ENCODE peak calls at places on chromosomes 2 and 18, in five cellular contexts. T is cardiac muscle cell, S is GM23248, J is pancreas, X is RWPE2. C is an unnamed sample.
A peak's percentile ranks its signal among the peaks of the same experiment; 100 is the strongest.

GRCh38 chr2:42888321-42888720 is 95.9 kb upstream of the HAAO start:
- DNase-seq in J (peak; percentile 1), S (peak; percentile 44), X (no peak), T (no peak), C (peak; percentile 15)

GRCh38 chr2:182367401-182367800 is 59.4 kb downstream of the PDE1A start:
- DNase-seq in S (no peak), J (no peak), X (no peak), T (no peak), C (no peak)

GRCh38 chr2:204265701-204266310 is 279.5 kb upstream of the PARD3B start:
- DNase-seq in S (no peak), J (no peak), X (no peak), T (no peak), C (no peak)

GRCh38 chr2:211930331-211930730 is 608.3 kb downstream of the ERBB4 start:
- DNase-seq in X (no peak), T (no peak), J (no peak), S (no peak), C (no peak)

GRCh38 chr18:74281639-74282358 is 10.0 kb downstream of the CYB5A start:
- DNase-seq in T (peak; percentile 67), X (no peak), J (no peak), S (peak; percentile 48), C (peak; percentile 82)

GRCh38 chr2:29213871-29214341 is 98.7 kb downstream of the CLIP4 start:
- DNase-seq in X (no peak), J (no peak), T (no peak), S (peak; percentile 27), C (no peak)

GRCh38 chr18:48990497-48991298 is 39.9 kb upstream of the SMAD7 start:
- DNase-seq in J (no peak), X (no peak), S (peak; percentile 92), T (peak; percentile 48), C (peak; percentile 66)

GRCh38 chr2:43312751-43313641 is 86.6 kb upstream of the ZFP36L2 start:
- DNase-seq in X (no peak), S (peak; percentile 73), J (peak; percentile 78), T (no peak), C (peak; percentile 86)

GRCh38 chr18:76875390-76876330 is 53.3 kb downstream of the ZNF236 start:
- DNase-seq in T (peak; percentile 55), X (no peak), J (peak; percentile 41), S (peak; percentile 44), C (peak; percentile 45)

GRCh38 chr2:172096661-172097547 is 5.8 kb downstream of the DLX2 start:
- DNase-seq in S (peak; percentile 97), J (no peak), T (peak; percentile 66), X (peak; percentile 83), C (peak; percentile 93)

GRCh38 chr2:227414846-227415245 is 27.1 kb upstream of the SCYGR1 start:
- DNase-seq in S (peak; percentile 65), T (peak; percentile 93), J (no peak), X (no peak), C (peak; percentile 51)

GRCh38 chr2:205964111-205964761 is 121.7 kb downstream of the INO80D start:
- DNase-seq in X (no peak), T (no peak), J (no peak), S (no peak), C (no peak)

GRCh38 chr2:240605867-240606743 is 19.2 kb upstream of the GPR35 start:
- DNase-seq in J (no peak), S (no peak), X (no peak), T (no peak), C (no peak)

GRCh38 chr2:68832161-68832869 is 38.9 kb downstream of the BMP10 start:
- DNase-seq in J (peak; percentile 63), X (no peak), S (peak; percentile 22), T (peak; percentile 86), C (no peak)

GRCh38 chr2:200471324-200471848 is 38.5 kb downstream of the KCTD18 start:
- DNase-seq in J (no peak), S (peak; percentile 39), T (peak; percentile 34), X (no peak), C (peak; percentile 64)

GRCh38 chr2:234437642-234438321 is 59.1 kb downstream of the ARL4C start:
- DNase-seq in J (no peak), T (no peak), X (no peak), S (no peak), C (no peak)

GRCh38 chr2:240986787-240987411 is 11.5 kb upstream of the SNED1 start:
- DNase-seq in J (no peak), T (peak; percentile 87), S (peak; percentile 50), X (peak; percentile 48), C (peak; percentile 93)

GRCh38 chr2:237862528-237862895 is 3.1 kb downstream of the RAMP1 start:
- DNase-seq in S (no peak), X (no peak), T (no peak), J (no peak), C (no peak)

GRCh38 chr2:215713393-215713792 is 277.5 kb upstream of the FN1 start:
- DNase-seq in T (peak; percentile 95), S (peak; percentile 88), X (no peak), J (no peak), C (peak; percentile 91)

GRCh38 chr2:30232027-30232800 is 880 bp downstream of the LBH start:
- DNase-seq in X (no peak), S (peak; percentile 76), J (peak; percentile 43), T (peak; percentile 62), C (peak; percentile 67)

GRCh38 chr2:3238951-3239841 is 138.4 kb downstream of the EIPR1 start:
- DNase-seq in S (no peak), X (no peak), T (no peak), J (no peak), C (no peak)

GRCh38 chr2:221492606-221493005 is 79.5 kb downstream of the EPHA4 start:
- DNase-seq in S (peak; percentile 79), J (no peak), T (peak; percentile 38), X (no peak), C (peak; percentile 77)

GRCh38 chr2:72603481-72603880 is 222.4 kb downstream of the EXOC6B start:
- DNase-seq in S (no peak), X (no peak), J (no peak), T (peak; percentile 10), C (no peak)

GRCh38 chr2:169260846-169261245 is 101.5 kb downstream of the LRP2 start:
- DNase-seq in T (no peak), X (no peak), J (no peak), S (no peak), C (no peak)

GRCh38 chr2:203326355-203326754 is 1.8 kb upstream of the ABI2 start:
- DNase-seq in X (no peak), J (no peak), S (no peak), T (no peak), C (no peak)

GRCh38 chr2:178819992-178820391 is 12.8 kb upstream of the TTN start:
- DNase-seq in S (no peak), T (no peak), X (no peak), J (no peak), C (no peak)

GRCh38 chr18:21489119-21489750 is 111.3 kb downstream of the ESCO1 start:
- DNase-seq in J (peak; percentile 33), T (peak; percentile 77), X (no peak), S (peak; percentile 67), C (peak; percentile 63)

GRCh38 chr2:26720322-26721166 is 28.0 kb downstream of the KCNK3 start:
- DNase-seq in J (peak; percentile 95), X (no peak), T (peak; percentile 97), S (peak; percentile 80), C (peak; percentile 88)

GRCh38 chr2:135456835-135457234 is 74.2 kb downstream of the ZRANB3 start:
- DNase-seq in S (no peak), X (no peak), J (no peak), T (no peak), C (no peak)

GRCh38 chr18:77086656-77087390 is 45.8 kb downstream of the MBP start:
- DNase-seq in T (no peak), X (no peak), S (peak; percentile 48), J (no peak), C (no peak)

GRCh38 chr2:209121691-209122090 is 302.2 kb upstream of the MAP2 start:
- DNase-seq in T (no peak), J (no peak), S (no peak), X (no peak), C (no peak)

GRCh38 chr2:106020032-106020431 is 174.1 kb downstream of the UXS1 start:
- DNase-seq in S (no peak), T (peak; percentile 74), J (no peak), X (no peak), C (no peak)

GRCh38 chr2:88537640-88538039 is 85.1 kb upstream of the FOXI3 start:
- DNase-seq in X (no peak), S (no peak), T (no peak), J (no peak), C (no peak)

GRCh38 chr18:74146756-74147155 is 878 bp downstream of the FBXO15 start:
- DNase-seq in S (peak; percentile 31), X (no peak), T (no peak), J (no peak), C (peak; percentile 67)

GRCh38 chr2:114068438-114068837 is 178.5 kb downstream of the ACTR3 start:
- DNase-seq in S (peak; percentile 8), T (peak; percentile 5), J (no peak), X (no peak), C (no peak)

DNA sequence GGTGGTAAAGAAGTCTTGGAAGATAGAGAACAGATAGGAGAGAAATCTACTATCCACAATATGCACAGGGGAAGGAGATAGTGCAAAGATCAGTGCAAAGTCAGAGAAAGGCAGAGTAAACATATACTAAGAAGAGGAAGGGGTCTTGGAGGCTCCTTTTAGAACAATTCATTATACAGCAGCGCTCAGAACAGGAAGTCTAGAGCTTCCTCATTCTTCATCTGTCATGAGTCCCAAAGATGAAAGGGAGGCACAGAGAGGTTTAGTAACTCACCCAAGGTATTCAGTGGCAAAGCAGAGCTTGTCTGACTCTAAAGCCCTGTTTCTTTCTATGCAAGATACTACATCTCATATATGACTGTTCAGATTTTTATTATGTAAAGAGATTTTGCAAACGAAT is 1.4 kb downstream of the SP110 start:
- DNase-seq in T (no peak), X (no peak), J (no peak), S (peak; percentile 2), C (peak; percentile 17)
- H3K4me1 ChIP-seq in T (no peaks in the 10 kb centered on the region), X (peaks cover 10% of the 10 kb centered on the region), J (peaks cover 7% of the 10 kb centered on the region), S (peaks cover 5% of the 10 kb centered on the region), C (peaks cover 5% of the 10 kb centered on the region)

GRCh38 chr18:78733762-78734613 is 245.6 kb upstream of the SALL3 start:
- DNase-seq in J (no peak), T (no peak), S (no peak), X (no peak), C (no peak)
- H3K9me3 ChIP-seq in J (no peaks in the 10 kb centered on the region), T (no peaks in the 10 kb centered on the region), S (no peaks in the 10 kb centered on the region), X (peaks cover 1% of the 10 kb centered on the region), C (no peaks in the 10 kb centered on the region)

GRCh38 chr2:174617120-174617519 is 19.5 kb upstream of the WIPF1 start:
- DNase-seq in T (no peak), X (no peak), J (no peak), S (peak; percentile 53), C (peak; percentile 83)
- H3K4me1 ChIP-seq in T (no peaks in the 10 kb centered on the region), X (peaks cover 32% of the 10 kb centered on the region), J (peaks cover 20% of the 10 kb centered on the region), S (peaks cover 58% of the 10 kb centered on the region), C (peaks cover 26% of the 10 kb centered on the region)

DNA sequence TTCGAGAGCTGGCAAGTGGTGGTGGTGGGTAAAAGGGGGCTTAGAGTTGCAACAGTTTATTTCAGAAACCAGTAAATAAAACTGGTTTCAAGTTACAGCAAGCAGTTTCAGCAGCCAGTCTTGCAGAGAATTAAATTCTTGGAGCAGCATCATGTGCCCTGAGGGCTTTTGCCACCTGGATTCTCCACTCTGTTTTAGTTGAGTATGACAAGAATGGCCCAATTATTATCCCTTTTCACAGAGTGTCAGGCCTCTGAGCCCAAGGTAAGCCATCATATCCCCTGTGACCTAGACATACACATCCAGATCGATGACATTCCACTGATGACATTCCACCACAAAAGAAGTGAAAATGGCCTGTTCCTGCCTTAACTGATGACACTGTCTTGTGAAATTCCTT is 72.8 kb upstream of the FANCL start:
- DNase-seq in T (no peak), J (no peak), S (no peak), X (no peak), C (no peak)
- H3K9me3 ChIP-seq in T (no peaks in the 10 kb centered on the region), J (no peaks in the 10 kb centered on the region), S (no peaks in the 10 kb centered on the region), X (no peaks in the 10 kb centered on the region), C (no peaks in the 10 kb centered on the region)

C was measured in adipocyte.